ENCODE peak calls at places on chromosomes 12 and 14, in five cellular contexts. A, O, F, Z and T are unnamed samples.

GRCh38 chr14:52327374-52328226 is 13.5 kb downstream of the PTGER2 start:
- DNase-seq in F (no peak), Z (no peak), O (no peak), A (no peak), T (no peak)

GRCh38 chr14:87161502-87161901 is 831.5 kb downstream of the GALC start:
- DNase-seq in A (no peak), Z (no peak), O (no peak), F (no peak), T (no peak)

GRCh38 chr12:43578782-43579181 is 26.8 kb upstream of the ADAMTS20 start:
- DNase-seq in Z (no peak), F (no peak), A (no peak), O (no peak), T (peak)

GRCh38 chr12:113385282-113385882 is 18.3 kb downstream of the SDS start:
- DNase-seq in Z (no peak), A (no peak), F (no peak), O (no peak), T (no peak)

GRCh38 chr12:15899282-15899870 is 11.8 kb upstream of the DERA start:
- DNase-seq in F (peak), Z (peak), A (no peak), O (no peak), T (no peak)

GRCh38 chr12:27965966-27966365 is 6.6 kb downstream of the PTHLH start:
- DNase-seq in Z (no peak), O (no peak), A (no peak), F (no peak), T (no peak)

GRCh38 chr14:74682169-74682952 is 30.5 kb downstream of the AREL1 start:
- DNase-seq in O (no peak), F (no peak), A (no peak), Z (no peak), T (no peak)

GRCh38 chr12:68932701-68933563 is at the start of gene CPM:
- DNase-seq in F (peak), O (peak), A (peak), Z (peak), T (peak)

GRCh38 chr12:30169839-30170591 is 386.3 kb upstream of the TMTC1 start:
- DNase-seq in O (no peak), Z (no peak), A (no peak), F (no peak), T (no peak)

GRCh38 chr14:68637106-68638021 is 155.5 kb downstream of the ZFP36L1 start:
- DNase-seq in Z (no peak), A (peak), O (no peak), F (no peak), T (no peak)

GRCh38 chr14:30630248-30630647 is 8.1 kb downstream of the SCFD1 start:
- DNase-seq in Z (no peak), A (no peak), O (no peak), F (no peak), T (no peak)

GRCh38 chr12:49287876-49288275 is 7.1 kb upstream of the PRPH start:
- DNase-seq in Z (no peak), O (no peak), F (no peak), A (no peak), T (no peak)

GRCh38 chr14:90654831-90655276 is 161.4 kb downstream of the TTC7B start:
- DNase-seq in F (no peak), Z (no peak), A (no peak), O (no peak), T (no peak)

GRCh38 chr12:51817027-51817953 is 31.2 kb downstream of the FIGNL2 start:
- DNase-seq in A (peak), F (no peak), O (no peak), Z (no peak), T (no peak)

GRCh38 chr12:14426792-14427191 is 61.3 kb downstream of the ATF7IP start:
- DNase-seq in F (no peak), Z (no peak), O (no peak), A (no peak), T (no peak)